ENCODE peak calls at places on chromosomes 6 and 20, in nine cellular contexts. B is ovary, L is H1, G is Peyer's patch, X is GM12878, Z is heart left ventricle, M is Panc1, H is BJ, J is fibroblast of lung. T is an unnamed sample.

GRCh38 chr20:20492521-20493334 is 124.8 kb downstream of the INSM1 start:
- DNase-seq in B (no peak), L (no peak), G (no peak), X (no peak), Z (no peak), M (no peak), H (no peak), J (peak; percentile 24), T (no peak)

GRCh38 chr20:52448513-52448912 is 256.9 kb upstream of the ZFP64 start:
- DNase-seq in B (no peak), L (no peak), G (no peak), X (no peak), Z (no peak), M (no peak), H (no peak), J (peak; percentile 29), T (no peak)

GRCh38 chr6:90044833-90045337 is 150.6 kb downstream of the GJA10 start:
- DNase-seq in B (no peak), L (no peak), G (no peak), X (no peak), Z (no peak), M (no peak), H (peak; percentile 57), J (peak; percentile 38), T (no peak)

GRCh38 chr6:107539409-107539808 is 49.5 kb downstream of the SOBP start:
- DNase-seq in B (no peak), L (no peak), G (no peak), X (no peak), Z (no peak), M (no peak), H (no peak), J (peak; percentile 29), T (no peak)

GRCh38 chr6:23176883-23177282 is 607.5 kb downstream of the HDGFL1 start:
- DNase-seq in B (no peak), L (no peak), G (no peak), X (no peak), Z (no peak), M (no peak), H (no peak), J (peak; percentile 51), T (no peak)

GRCh38 chr6:33980176-33980805 is 165.6 kb downstream of the GRM4 start:
- DNase-seq in B (no peak), L (peak; percentile 43), G (no peak), X (no peak), Z (peak; percentile 5), M (no peak), H (no peak), J (no peak), T (no peak)

GRCh38 chr6:163189609-163190008 is 224.9 kb upstream of the QKI start:
- DNase-seq in B (no peak), L (no peak), G (no peak), X (no peak), Z (no peak), M (no peak), H (no peak), J (no peak), T (no peak)

GRCh38 chr6:96032646-96033045 is 16.9 kb downstream of the FUT9 start:
- DNase-seq in B (no peak), L (no peak), G (no peak), X (no peak), Z (no peak), M (no peak), H (no peak), J (no peak), T (no peak)

GRCh38 chr20:50980851-50981713 is 22.5 kb downstream of the MOCS3 start:
- DNase-seq in B (peak; percentile 42), L (peak; percentile 82), G (peak; percentile 51), X (peak; percentile 2), Z (peak; percentile 53), M (no peak), H (no peak), J (peak; percentile 75), T (no peak)

GRCh38 chr6:12890171-12890790 is 173.7 kb downstream of the PHACTR1 start:
- DNase-seq in B (no peak), L (peak; percentile 77), G (no peak), X (no peak), Z (no peak), M (no peak), H (no peak), J (no peak), T (no peak)

GRCh38 chr6:165835410-165835851 is 172.4 kb upstream of the PDE10A start:
- DNase-seq in B (no peak), L (no peak), G (no peak), X (no peak), Z (no peak), M (no peak), H (no peak), J (no peak), T (no peak)

GRCh38 chr6:126039284-126039683 is 52.9 kb downstream of the TRMT11 start:
- DNase-seq in B (no peak), L (no peak), G (no peak), X (no peak), Z (no peak), M (no peak), H (no peak), J (peak; percentile 27), T (no peak)

GRCh38 chr6:111759413-111759835 is 113.8 kb downstream of the FYN start:
- DNase-seq in B (no peak), L (no peak), G (no peak), X (no peak), Z (no peak), M (no peak), H (no peak), J (no peak), T (no peak)

GRCh38 chr6:111759836-111760785 is 113.1 kb downstream of the FYN start:
- DNase-seq in B (no peak), L (no peak), G (no peak), X (no peak), Z (no peak), M (no peak), H (no peak), J (peak; percentile 98), T (no peak)

GRCh38 chr6:111758608-111759293 is 114.5 kb downstream of the FYN start:
- DNase-seq in B (no peak), L (no peak), G (no peak), X (no peak), Z (no peak), M (no peak), H (no peak), J (no peak), T (no peak)

GRCh38 chr6:111754423-111754822 is 118.8 kb downstream of the FYN start:
- DNase-seq in B (no peak), L (no peak), G (no peak), X (no peak), Z (no peak), M (no peak), H (no peak), J (no peak), T (no peak)

DNA sequence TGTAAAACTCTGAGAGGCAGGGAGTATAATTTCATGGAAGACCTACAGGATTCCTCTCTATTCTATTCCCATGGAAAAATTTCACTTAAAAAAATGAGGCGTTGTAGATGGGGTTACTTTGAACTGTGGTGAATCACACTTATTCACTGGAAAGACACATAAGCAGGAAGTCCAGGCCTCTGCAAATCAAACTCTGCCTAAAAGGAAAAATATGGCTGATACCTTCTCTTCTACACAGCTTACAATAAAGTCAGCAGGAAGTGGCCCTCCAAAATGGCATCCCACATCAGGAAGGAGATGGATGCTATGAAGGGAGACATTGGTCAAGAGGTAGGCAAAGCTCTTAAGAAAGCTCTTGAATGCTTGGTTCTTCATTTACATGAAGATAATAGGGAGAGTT is 115.9 kb downstream of the FYN start:
- DNase-seq in B (no peak), L (no peak), G (no peak), X (no peak), Z (no peak), M (no peak), H (no peak), J (peak; percentile 53), T (no peak)
- H3K4me3 ChIP-seq in B (no peak overlapping the region), L (no peak overlapping the region), G (peak overlapping the region; percentile 12), X (no peak overlapping the region), Z (no peak overlapping the region), M (no peak overlapping the region), H (no peak overlapping the region), J (no peak overlapping the region), T (no peak overlapping the region)

GRCh38 chr20:62269871-62270270 is 31.6 kb downstream of the OSBPL2 start:
- DNase-seq in B (peak; percentile 52), L (no peak), G (no peak), X (no peak), Z (no peak), M (no peak), H (no peak), J (no peak), T (no peak)
- TF ChIP-seq CTCF in B (no peak), L (no peak), G (no peak), X (no peak), Z (no peak), M (no peak), H (no peak), J (no peak), T (no peak)

GRCh38 chr20:3898639-3899038 is 9.5 kb downstream of the PANK2 start:
- DNase-seq in B (no peak), L (no peak), G (no peak), X (no peak), Z (no peak), M (no peak), H (no peak), J (no peak), T (no peak)

GRCh38 chr20:3902041-3902440 is 12.9 kb downstream of the PANK2 start:
- DNase-seq in B (no peak), L (no peak), G (no peak), X (no peak), Z (no peak), M (no peak), H (no peak), J (no peak), T (no peak)

GRCh38 chr20:3902446-3902845 is 13.3 kb downstream of the PANK2 start:
- DNase-seq in B (no peak), L (no peak), G (no peak), X (no peak), Z (no peak), M (no peak), H (no peak), J (no peak), T (no peak)

GRCh38 chr20:3901028-3901746 is 12.0 kb downstream of the PANK2 start:
- DNase-seq in B (no peak), L (no peak), G (no peak), X (no peak), Z (no peak), M (no peak), H (no peak), J (peak; percentile 54), T (no peak)

DNA sequence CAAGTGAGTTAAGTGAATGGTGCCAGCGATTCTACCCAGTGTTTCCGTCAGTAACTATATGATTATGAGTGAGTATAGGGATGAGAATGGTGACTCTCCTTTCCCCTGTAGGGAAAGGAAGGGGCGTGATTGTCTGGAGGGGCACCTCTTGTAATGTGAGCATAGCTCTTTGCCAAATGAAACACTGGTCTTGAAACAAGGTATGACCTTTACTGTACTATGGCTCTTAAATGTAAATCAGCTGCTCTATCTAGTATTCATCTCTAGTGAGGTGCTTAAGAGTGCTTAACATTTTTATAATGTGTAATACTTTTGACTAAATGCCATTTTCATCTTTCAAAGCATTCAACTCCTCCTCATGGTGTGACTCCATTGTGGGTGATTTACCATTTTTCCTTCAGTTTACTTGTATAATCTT is 11.0 kb downstream of the PANK2 start:
- DNase-seq in B (no peak), L (no peak), G (no peak), X (no peak), Z (no peak), M (no peak), H (no peak), J (no peak), T (no peak)
- H3K36me3 ChIP-seq in B (no peaks in the 10 kb centered on the region), L (peaks cover 13% of the 10 kb centered on the region), G (no peaks in the 10 kb centered on the region), X (peaks cover 5% of the 10 kb centered on the region), Z (peaks cover 9% of the 10 kb centered on the region), M (no peaks in the 10 kb centered on the region), H (no peaks in the 10 kb centered on the region), J (no peaks in the 10 kb centered on the region), T (peaks cover 5% of the 10 kb centered on the region)

GRCh38 chr20:59605691-59606364 is 1.5 kb downstream of the PHACTR3 start:
- DNase-seq in B (no peak), L (no peak), G (no peak), X (no peak), Z (no peak), M (no peak), H (no peak), J (no peak), T (no peak)
- H3K4me3 ChIP-seq in B (no peak overlapping the region), L (no peak overlapping the region), G (no peak overlapping the region), X (no peak overlapping the region), Z (no peak overlapping the region), M (no peak overlapping the region), H (no peak overlapping the region), J (no peak overlapping the region), T (no peak overlapping the region)